ENCODE peak calls at places on chromosomes 11 and 22, in six cellular contexts. Y, U, R, O, D and S are unnamed samples.

GRCh38 chr22:33677536-33677935 is 242.7 kb downstream of the LARGE1 start:
- DNase-seq in Y (no peak), D (no peak), O (no peak), R (no peak), U (no peak), S (no peak)

GRCh38 chr11:95066721-95067041 is at the start of gene SRSF8:
- DNase-seq in Y (no peak), U (no peak), D (no peak), R (no peak), O (no peak), S (no peak)

GRCh38 chr22:41915035-41915782 is at the start of gene SHISA8:
- DNase-seq in Y (peak), U (no peak), D (peak), R (peak), O (peak), S (peak)

GRCh38 chr11:77080643-77081210 is 14.0 kb downstream of the CAPN5 start:
- DNase-seq in Y (no peak), R (no peak), U (no peak), D (peak), O (no peak), S (peak)

GRCh38 chr22:43867839-43868652 is 5.7 kb upstream of the SULT4A1 start:
- DNase-seq in O (no peak), D (peak), Y (peak), U (peak), R (no peak), S (peak)

GRCh38 chr22:19039796-19040580 is 82.2 kb downstream of the DGCR2 start:
- DNase-seq in R (no peak), U (no peak), O (no peak), Y (no peak), D (no peak), S (no peak)

GRCh38 chr22:26845016-26845728 is 187.8 kb downstream of the MIAT start:
- DNase-seq in R (no peak), U (no peak), D (no peak), O (no peak), Y (no peak), S (no peak)

GRCh38 chr11:83051760-83052671 is 19.7 kb downstream of the RAB30 start:
- DNase-seq in D (peak), O (no peak), Y (peak), U (peak), R (no peak), S (peak)

GRCh38 chr11:1482581-1483444 is 3.8 kb downstream of the MOB2 start:
- DNase-seq in R (no peak), U (no peak), Y (peak), D (no peak), O (no peak), S (peak)

GRCh38 chr11:15412054-15412453 is 297.3 kb downstream of the INSC start:
- DNase-seq in U (peak), R (no peak), D (no peak), Y (no peak), O (no peak), S (no peak)

GRCh38 chr11:76236092-76237026 is 30.1 kb upstream of the WNT11 start:
- DNase-seq in O (peak), D (peak), U (peak), Y (peak), R (peak), S (peak)

GRCh38 chr11:68903631-68904457 is at the start of the genes IGHMBP2 and MRPL21:
- DNase-seq in R (peak), U (peak), O (peak), D (peak), Y (peak), S (peak)

GRCh38 chr11:30873924-30874323 is 287.8 kb upstream of the MPPED2 start:
- DNase-seq in D (no peak), O (no peak), Y (no peak), U (no peak), R (no peak), S (no peak)

GRCh38 chr22:33389927-33390326 is 331.7 kb upstream of the SYN3 start:
- DNase-seq in O (no peak), D (no peak), R (no peak), U (no peak), Y (no peak), S (no peak)

GRCh38 chr11:66136752-66137123 is 66.7 kb downstream of the PACS1 start:
- DNase-seq in R (no peak), D (no peak), U (peak), O (no peak), Y (no peak), S (no peak)